ENCODE peak calls at places on chromosomes 7 and 10, in five cellular contexts. H is ovary, U is tibial nerve, X is IMR-90, E is upper lobe of right lung. F is an unnamed sample.

GRCh38 chr7:28112467-28112866 is 68.1 kb downstream of the JAZF1 start:
- DNase-seq in X (no peak), E (no peak), U (no peak), H (no peak), F (no peak)

GRCh38 chr7:74672343-74672915 is 14.9 kb downstream of the GTF2I start:
- DNase-seq in E (no peak), U (no peak), X (no peak), H (no peak), F (peak; percentile 28)

GRCh38 chr7:128108129-128108528 is 76.9 kb upstream of the LRRC4 start:
- DNase-seq in E (peak; percentile 6), U (no peak), X (no peak), H (no peak), F (no peak)

GRCh38 chr7:38465946-38466345 is 165.2 kb downstream of the AMPH start:
- DNase-seq in E (no peak), X (peak; percentile 36), U (no peak), H (no peak), F (no peak)

GRCh38 chr7:153021542-153021941 is 262.0 kb downstream of the ACTR3B start:
- DNase-seq in H (no peak), X (no peak), U (no peak), E (no peak), F (no peak)

GRCh38 chr10:78960316-78960800 is 108.4 kb upstream of the ZMIZ1 start:
- DNase-seq in U (peak; percentile 79), E (no peak), H (peak; percentile 83), X (peak; percentile 90), F (peak; percentile 59)

GRCh38 chr7:105773030-105773460 is 103.4 kb downstream of the ATXN7L1 start:
- DNase-seq in X (no peak), U (no peak), H (no peak), E (no peak), F (no peak)

GRCh38 chr7:142882338-142882678 is 3.2 kb downstream of the TRPV6 start:
- DNase-seq in X (no peak), U (no peak), H (no peak), E (no peak), F (no peak)

GRCh38 chr7:110522061-110522750 is 568.7 kb upstream of the LRRN3 start:
- DNase-seq in H (no peak), X (peak; percentile 18), U (no peak), E (no peak), F (no peak)

GRCh38 chr7:137996386-137996851 is 5.5 kb downstream of the CREB3L2 start:
- DNase-seq in U (no peak), H (no peak), X (peak; percentile 68), E (no peak), F (no peak)

GRCh38 chr7:127581716-127582115 is 3.7 kb downstream of the GCC1 start:
- DNase-seq in E (no peak), H (no peak), U (no peak), X (no peak), F (no peak)

GRCh38 chr10:31508234-31508633 is 189.2 kb downstream of the ZEB1 start:
- DNase-seq in U (no peak), H (no peak), X (no peak), E (no peak), F (no peak)

GRCh38 chr7:29606287-29606721 is 42.7 kb downstream of the PRR15 start:
- DNase-seq in U (no peak), X (no peak), H (peak; percentile 22), E (no peak), F (peak; percentile 75)

GRCh38 chr10:63698815-63699205 is 177.6 kb downstream of the REEP3 start:
- DNase-seq in H (no peak), E (no peak), X (no peak), U (no peak), F (no peak)

GRCh38 chr7:134885967-134886352 is 100.3 kb upstream of the AGBL3 start:
- DNase-seq in X (peak; percentile 92), E (no peak), H (no peak), U (no peak), F (no peak)

GRCh38 chr10:117543245-117543998 is 876 bp downstream of the EMX2 start:
- DNase-seq in H (peak; percentile 57), U (no peak), E (no peak), X (no peak), F (peak; percentile 34)

DNA sequence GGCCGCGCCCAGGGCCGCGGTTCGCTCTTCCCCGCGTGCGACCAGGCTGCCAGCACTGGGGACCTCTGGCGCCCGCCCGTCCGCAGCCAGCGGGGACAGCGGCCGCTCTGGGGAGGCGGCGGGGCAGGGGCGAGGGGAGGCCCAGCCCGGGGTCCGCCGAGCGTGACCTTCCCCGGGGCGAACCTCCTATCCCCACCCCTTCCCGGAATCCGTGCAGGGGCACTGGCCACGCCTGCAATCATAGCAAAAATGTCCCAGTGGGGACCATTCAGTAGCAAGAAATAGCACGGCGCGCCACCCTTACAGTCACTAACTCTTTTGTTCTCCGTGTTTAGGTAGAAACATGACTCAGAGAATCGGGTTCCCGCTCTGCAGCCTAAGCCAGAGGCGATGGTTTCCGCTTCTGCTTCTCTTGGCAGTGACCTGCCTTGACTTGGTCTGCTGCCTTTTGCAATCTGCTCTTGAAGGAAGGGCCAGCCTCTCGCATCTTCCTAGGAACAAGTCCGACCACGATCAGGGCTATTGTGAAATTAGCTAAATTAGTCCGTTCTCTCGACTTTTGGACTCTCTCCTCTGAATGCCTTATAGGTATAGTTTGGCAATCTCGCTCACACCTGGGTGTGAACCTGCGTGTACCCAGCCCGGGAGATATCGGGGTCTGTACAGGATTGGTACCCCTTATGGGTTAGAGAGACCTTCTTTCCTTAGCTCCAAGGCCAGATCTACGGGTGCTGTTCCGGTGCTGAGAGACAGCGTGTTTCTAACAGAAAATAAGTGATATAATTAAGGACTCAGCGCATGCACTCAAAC is 79.4 kb upstream of the ACBD5 start:
- DNase-seq in X (peak; percentile 6), E (peak; percentile 78), H (peak; percentile 17), U (peak; percentile 58), F (peak; percentile 5)
- H3K27ac ChIP-seq in X (no peak overlapping the region), E (peak overlapping the region; percentile 47), H (no peak overlapping the region), U (peak overlapping the region; percentile 73), F (no peak overlapping the region)

GRCh38 chr7:63023182-63023787 is 975.4 kb upstream of the ZNF722 start:
- DNase-seq in H (no peak), X (no peak), U (no peak), E (no peak), F (no peak)

GRCh38 chr7:63027075-63027474 is 971.6 kb upstream of the ZNF722 start:
- DNase-seq in U (no peak), H (no peak), X (no peak), E (no peak), F (no peak)

GRCh38 chr7:63025815-63026214 is 972.8 kb upstream of the ZNF722 start:
- DNase-seq in U (no peak), X (no peak), E (no peak), H (no peak), F (no peak)

GRCh38 chr7:63028376-63029206 is 970.1 kb upstream of the ZNF722 start:
- DNase-seq in E (no peak), U (no peak), H (no peak), X (no peak), F (no peak)

GRCh38 chr7:63024446-63024845 is 974.2 kb upstream of the ZNF722 start:
- DNase-seq in E (no peak), X (no peak), H (no peak), U (no peak), F (no peak)
- H3K9me3 ChIP-seq in E (no peaks in the 10 kb centered on the region), X (peaks cover 21% of the 10 kb centered on the region), H (no peaks in the 10 kb centered on the region), U (peaks cover 58% of the 10 kb centered on the region), F (peaks cover 3% of the 10 kb centered on the region)

GRCh38 chr7:25619963-25620799 is 391.9 kb upstream of the NPVF start:
- DNase-seq in H (no peak), X (no peak), E (no peak), U (peak; percentile 48), F (no peak)
- H3K27ac ChIP-seq in H (no peak overlapping the region), X (no peak overlapping the region), E (peak overlapping the region; percentile 64), U (peak overlapping the region; percentile 78), F (no peak overlapping the region)

GRCh38 chr7:155865830-155866545 is 53.7 kb upstream of the SHH start:
- DNase-seq in E (no peak), U (no peak), X (no peak), H (no peak), F (no peak)
- H3K9me3 ChIP-seq in E (no peaks in the 10 kb centered on the region), U (no peaks in the 10 kb centered on the region), X (peaks cover 9% of the 10 kb centered on the region), H (no peaks in the 10 kb centered on the region), F (peaks cover 5% of the 10 kb centered on the region)

DNA sequence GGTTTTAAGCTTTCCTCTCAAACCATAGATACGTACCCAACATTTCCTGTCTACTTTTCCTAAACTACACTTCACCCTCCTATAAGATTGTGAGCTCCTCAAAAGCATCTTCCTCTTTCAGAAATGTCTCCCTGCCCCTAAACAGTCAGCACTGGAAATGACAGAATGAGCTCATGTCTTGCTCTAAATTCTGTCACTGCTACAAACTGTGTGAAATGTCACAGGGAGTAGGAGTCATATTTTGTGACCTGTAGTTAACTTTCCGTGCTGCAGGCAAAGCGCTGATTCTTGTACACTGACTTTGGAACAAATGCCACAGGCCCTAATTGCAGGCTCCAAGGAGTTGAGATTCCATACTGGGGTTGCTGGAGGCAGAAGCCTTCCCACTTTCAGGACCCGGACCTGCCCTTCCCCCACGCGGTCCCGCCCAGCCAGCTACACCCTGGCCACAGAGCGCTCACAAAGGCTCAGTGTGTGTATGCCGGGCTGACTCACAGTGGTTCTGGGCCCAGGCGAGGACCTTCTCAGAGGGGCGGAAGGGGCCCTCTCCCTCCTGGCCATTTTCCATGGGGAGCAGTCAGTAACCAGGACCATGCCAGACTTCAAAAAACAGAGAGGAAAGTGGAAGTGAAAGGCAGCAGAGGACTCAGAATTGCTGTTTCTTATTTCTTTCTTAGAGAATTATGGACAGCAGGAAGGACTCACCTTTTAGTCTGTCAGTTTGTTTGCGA is 24.1 kb downstream of the SCD start:
- DNase-seq in X (peak; percentile 87), E (peak; percentile 88), H (peak; percentile 43), U (peak; percentile 68), F (peak; percentile 60)
- H3K27ac ChIP-seq in X (peak overlapping the region; percentile 81), E (peak overlapping the region; percentile 67), H (no peak overlapping the region), U (peak overlapping the region; percentile 94), F (peak overlapping the region; percentile 63)

DNA sequence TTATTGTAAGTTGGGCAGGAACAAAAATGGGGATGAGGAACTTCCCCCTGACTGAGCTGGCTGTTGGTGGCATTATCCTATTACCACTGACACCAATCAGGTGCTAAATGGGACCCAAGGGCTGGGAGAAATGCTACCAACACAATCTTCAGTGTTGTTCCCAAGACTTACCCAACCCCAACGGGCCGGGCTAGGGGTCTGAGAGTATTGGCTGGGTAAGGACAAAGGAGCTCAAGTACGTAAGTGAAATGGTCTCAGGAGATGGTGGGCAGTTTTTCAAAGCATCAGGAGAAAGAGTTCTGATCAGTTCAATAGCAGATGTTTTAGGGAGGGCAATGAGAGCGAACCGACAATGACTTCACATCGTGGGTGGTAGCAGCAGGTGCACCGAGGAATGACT is 759.3 kb downstream of the GRID1 start:
- DNase-seq in H (no peak), E (no peak), U (no peak), X (no peak), F (no peak)
- H3K9me3 ChIP-seq in H (no peaks in the 10 kb centered on the region), E (no peaks in the 10 kb centered on the region), U (no peaks in the 10 kb centered on the region), X (peaks cover 25% of the 10 kb centered on the region), F (no peaks in the 10 kb centered on the region)

F was measured in cardiac muscle cell.